ENCODE peak calls at places on chromosomes 12 and 14, in four cellular contexts. I, M, L and P are unnamed samples.

GRCh38 chr12:49662998-49663843 is 39.9 kb downstream of the PRPF40B start:
- DNase-seq in I (peak), M (peak), L (peak), P (peak)

GRCh38 chr12:116529686-116530085 is 29.5 kb upstream of the MAP1LC3B2 start:
- DNase-seq in I (no peak), M (no peak), L (no peak), P (no peak)

GRCh38 chr14:28774764-28775738 is 8.5 kb downstream of the FOXG1 start:
- DNase-seq in I (no peak), M (no peak), L (no peak), P (no peak)

GRCh38 chr14:61296707-61297502 is 15.8 kb upstream of the TMEM30B start:
- DNase-seq in I (peak), M (no peak), L (peak), P (no peak)

GRCh38 chr12:50157259-50157658 is 9.9 kb downstream of the CERS5 start:
- DNase-seq in I (no peak), M (no peak), L (no peak), P (no peak)

GRCh38 chr14:54322668-54323380 is 74.0 kb upstream of the CDKN3 start:
- DNase-seq in I (no peak), M (no peak), L (no peak), P (no peak)

GRCh38 chr14:94685166-94685581 is 73.0 kb downstream of the SERPINA3 start:
- DNase-seq in I (no peak), M (no peak), L (peak), P (peak)

GRCh38 chr12:2054091-2055018 is 1.6 kb downstream of the CACNA1C start:
- DNase-seq in I (no peak), M (no peak), L (peak), P (no peak)

GRCh38 chr12:49637401-49637800 is 14.0 kb downstream of the PRPF40B start:
- DNase-seq in I (no peak), M (no peak), L (peak), P (peak)

GRCh38 chr12:95790912-95791849 is 617 bp upstream of the NTN4 start:
- DNase-seq in I (peak), M (no peak), L (peak), P (peak)

GRCh38 chr12:47376937-47377336 is 297.2 kb upstream of the AMIGO2 start:
- DNase-seq in I (no peak), M (no peak), L (no peak), P (no peak)

GRCh38 chr14:95514131-95515079 is 2.0 kb downstream of the SYNE3 start:
- DNase-seq in I (no peak), M (no peak), L (peak), P (peak)

GRCh38 chr12:114405449-114406271 is at the start of gene TBX5:
- DNase-seq in I (no peak), M (no peak), L (peak), P (no peak)

GRCh38 chr12:13173012-13173441 is 23.5 kb upstream of the EMP1 start:
- DNase-seq in I (no peak), M (no peak), L (no peak), P (no peak)

GRCh38 chr12:101743724-101744472 is 4.6 kb upstream of the SYCP3 start:
- DNase-seq in I (peak), M (no peak), L (no peak), P (no peak)

GRCh38 chr12:32435921-32436710 is 36.8 kb downstream of the FGD4 start:
- DNase-seq in I (no peak), M (no peak), L (no peak), P (no peak)

GRCh38 chr12:39959016-39959415 is 146.9 kb downstream of the SLC2A13 start:
- DNase-seq in I (no peak), M (no peak), L (no peak), P (no peak)

GRCh38 chr14:101124860-101125259 is 221.3 kb upstream of the RTL1 start:
- DNase-seq in I (no peak), M (no peak), L (no peak), P (no peak)

GRCh38 chr12:27571463-27571862 is 47.5 kb downstream of the PPFIBP1 start:
- DNase-seq in I (no peak), M (no peak), L (no peak), P (no peak)

GRCh38 chr12:46492471-46493351 is 120.1 kb upstream of the SLC38A2 start:
- DNase-seq in I (no peak), M (no peak), L (no peak), P (no peak)

GRCh38 chr14:105943973-105944602 is 417.7 kb downstream of the TMEM121 start:
- DNase-seq in I (no peak), M (no peak), L (no peak), P (no peak)

GRCh38 chr14:53152627-53152908 is 555 bp downstream of the DDHD1 start:
- DNase-seq in I (no peak), M (no peak), L (no peak), P (no peak)

GRCh38 chr12:123354600-123354999 is 10.0 kb downstream of the SBNO1 start:
- DNase-seq in I (no peak), M (no peak), L (no peak), P (no peak)

GRCh38 chr12:50637870-50638481 is 125.9 kb upstream of the ATF1 start:
- DNase-seq in I (peak), M (no peak), L (peak), P (no peak)

GRCh38 chr14:69270097-69270496 is 10.1 kb downstream of the GALNT16 start:
- DNase-seq in I (no peak), M (no peak), L (no peak), P (no peak)

GRCh38 chr12:18250313-18250916 is 10.9 kb upstream of the PIK3C2G start:
- DNase-seq in I (no peak), M (no peak), L (peak), P (no peak)

GRCh38 chr14:68367444-68368014 is 425.3 kb downstream of the ZFP36L1 start:
- DNase-seq in I (no peak), M (no peak), L (no peak), P (no peak)

GRCh38 chr12:70670948-70671347 is 33.7 kb upstream of the PTPRB start:
- DNase-seq in I (no peak), M (no peak), L (no peak), P (no peak)

GRCh38 chr14:79405511-79405910 is 805.8 kb downstream of the DIO2 start:
- DNase-seq in I (no peak), M (no peak), L (no peak), P (no peak)

GRCh38 chr14:20680843-20681347 is 3.5 kb upstream of the RNASE4 start:
- DNase-seq in I (no peak), M (no peak), L (no peak), P (no peak)

GRCh38 chr12:52006726-52007157 is at the start of gene TAMALIN:
- DNase-seq in I (peak), M (peak), L (peak), P (no peak)

GRCh38 chr12:46377678-46378077 is 5.1 kb upstream of the SLC38A2 start:
- DNase-seq in I (no peak), M (no peak), L (no peak), P (no peak)

GRCh38 chr12:11954181-11954580 is 116.6 kb upstream of the BCL2L14 start:
- DNase-seq in I (no peak), M (no peak), L (no peak), P (no peak)

GRCh38 chr14:95507701-95508103 is 8.7 kb downstream of the SYNE3 start:
- DNase-seq in I (peak), M (no peak), L (no peak), P (no peak)

GRCh38 chr14:73764406-73764805 is 50.2 kb upstream of the PNMA1 start:
- DNase-seq in I (no peak), M (no peak), L (no peak), P (no peak)

GRCh38 chr12:18750087-18750486 is 12.2 kb downstream of the CAPZA3 start:
- DNase-seq in I (no peak), M (no peak), L (peak), P (no peak)